ENCODE peak calls at places on chromosomes 1 and 21, in seven cellular contexts. One of them, this sample, is unnamed.

GRCh38 chr1:22257286-22258275 is 114.7 kb upstream of the WNT4 start:
- DNase-seq in NCI-H1092: peak; percentile 75
- DNase-seq in A172: no peak
- DNase-seq in putamen: no peak
- DNase-seq in progenitor cell of endocrine pancreas: no peak
- DNase-seq in lower lobe of right lung: peak; percentile 59
- DNase-seq in activated CD4-positive, CD25-positive, alpha-beta regulatory T cell treated with anti-CD3 and anti-CD28 coated beads, Interleukin-2, amount 50 U/mL, for 16 hours: no peak
- DNase-seq in this sample: no peak

GRCh38 chr1:79599257-79599656 is 592.7 kb upstream of the ADGRL4 start:
- DNase-seq in NCI-H1092: no peak
- DNase-seq in A172: no peak
- DNase-seq in putamen: no peak
- DNase-seq in progenitor cell of endocrine pancreas: no peak
- DNase-seq in lower lobe of right lung: no peak
- DNase-seq in activated CD4-positive, CD25-positive, alpha-beta regulatory T cell treated with anti-CD3 and anti-CD28 coated beads, Interleukin-2, amount 50 U/mL, for 16 hours: no peak
- DNase-seq in this sample: no peak

GRCh38 chr1:94580367-94581115 is 39.0 kb upstream of the F3 start:
- DNase-seq in NCI-H1092: no peak
- DNase-seq in A172: peak; percentile 10
- DNase-seq in putamen: no peak
- DNase-seq in progenitor cell of endocrine pancreas: no peak
- DNase-seq in lower lobe of right lung: no peak
- DNase-seq in activated CD4-positive, CD25-positive, alpha-beta regulatory T cell treated with anti-CD3 and anti-CD28 coated beads, Interleukin-2, amount 50 U/mL, for 16 hours: no peak
- DNase-seq in this sample: no peak

GRCh38 chr1:89516055-89516454 is 8.6 kb upstream of the LRRC8B start:
- DNase-seq in NCI-H1092: no peak
- DNase-seq in A172: peak; percentile 54
- DNase-seq in putamen: no peak
- DNase-seq in progenitor cell of endocrine pancreas: no peak
- DNase-seq in lower lobe of right lung: no peak
- DNase-seq in activated CD4-positive, CD25-positive, alpha-beta regulatory T cell treated with anti-CD3 and anti-CD28 coated beads, Interleukin-2, amount 50 U/mL, for 16 hours: no peak
- DNase-seq in this sample: no peak

GRCh38 chr1:185038813-185039399 is 6.5 kb upstream of the RNF2 start:
- DNase-seq in NCI-H1092: no peak
- DNase-seq in A172: no peak
- DNase-seq in putamen: no peak
- DNase-seq in progenitor cell of endocrine pancreas: no peak
- DNase-seq in lower lobe of right lung: no peak
- DNase-seq in activated CD4-positive, CD25-positive, alpha-beta regulatory T cell treated with anti-CD3 and anti-CD28 coated beads, Interleukin-2, amount 50 U/mL, for 16 hours: no peak
- DNase-seq in this sample: no peak

GRCh38 chr1:44777969-44778635 is 2.8 kb downstream of the RPS8 start:
- DNase-seq in NCI-H1092: no peak
- DNase-seq in A172: no peak
- DNase-seq in putamen: no peak
- DNase-seq in progenitor cell of endocrine pancreas: no peak
- DNase-seq in lower lobe of right lung: no peak
- DNase-seq in activated CD4-positive, CD25-positive, alpha-beta regulatory T cell treated with anti-CD3 and anti-CD28 coated beads, Interleukin-2, amount 50 U/mL, for 16 hours: no peak
- DNase-seq in this sample: no peak

GRCh38 chr1:244314921-244315544 is 136.7 kb downstream of the ADSS2 start:
- DNase-seq in NCI-H1092: no peak
- DNase-seq in A172: no peak
- DNase-seq in putamen: no peak
- DNase-seq in progenitor cell of endocrine pancreas: no peak
- DNase-seq in lower lobe of right lung: no peak
- DNase-seq in activated CD4-positive, CD25-positive, alpha-beta regulatory T cell treated with anti-CD3 and anti-CD28 coated beads, Interleukin-2, amount 50 U/mL, for 16 hours: no peak
- DNase-seq in this sample: no peak

GRCh38 chr1:8374812-8375211 is 56.9 kb downstream of the SLC45A1 start:
- DNase-seq in NCI-H1092: no peak
- DNase-seq in A172: peak; percentile 20
- DNase-seq in putamen: no peak
- DNase-seq in progenitor cell of endocrine pancreas: no peak
- DNase-seq in lower lobe of right lung: no peak
- DNase-seq in activated CD4-positive, CD25-positive, alpha-beta regulatory T cell treated with anti-CD3 and anti-CD28 coated beads, Interleukin-2, amount 50 U/mL, for 16 hours: no peak
- DNase-seq in this sample: peak; percentile 15

GRCh38 chr1:168454211-168454815 is 89.5 kb downstream of the XCL2 start:
- DNase-seq in NCI-H1092: no peak
- DNase-seq in A172: peak; percentile 76
- DNase-seq in putamen: no peak
- DNase-seq in progenitor cell of endocrine pancreas: no peak
- DNase-seq in lower lobe of right lung: no peak
- DNase-seq in activated CD4-positive, CD25-positive, alpha-beta regulatory T cell treated with anti-CD3 and anti-CD28 coated beads, Interleukin-2, amount 50 U/mL, for 16 hours: no peak
- DNase-seq in this sample: no peak

GRCh38 chr1:6445062-6445763 is 20.6 kb downstream of the ESPN start:
- DNase-seq in NCI-H1092: no peak
- DNase-seq in A172: no peak
- DNase-seq in putamen: no peak
- DNase-seq in progenitor cell of endocrine pancreas: peak; percentile 52
- DNase-seq in lower lobe of right lung: no peak
- DNase-seq in activated CD4-positive, CD25-positive, alpha-beta regulatory T cell treated with anti-CD3 and anti-CD28 coated beads, Interleukin-2, amount 50 U/mL, for 16 hours: no peak
- DNase-seq in this sample: no peak

GRCh38 chr1:153404768-153405167 is 11.6 kb upstream of the S100A7A start:
- DNase-seq in NCI-H1092: no peak
- DNase-seq in A172: peak; percentile 49
- DNase-seq in putamen: no peak
- DNase-seq in progenitor cell of endocrine pancreas: no peak
- DNase-seq in lower lobe of right lung: peak; percentile 85
- DNase-seq in activated CD4-positive, CD25-positive, alpha-beta regulatory T cell treated with anti-CD3 and anti-CD28 coated beads, Interleukin-2, amount 50 U/mL, for 16 hours: peak; percentile 9
- DNase-seq in this sample: peak; percentile 11

GRCh38 chr1:243559575-243560172 is 290.4 kb downstream of the AKT3 start:
- DNase-seq in NCI-H1092: no peak
- DNase-seq in A172: no peak
- DNase-seq in putamen: no peak
- DNase-seq in progenitor cell of endocrine pancreas: no peak
- DNase-seq in lower lobe of right lung: no peak
- DNase-seq in activated CD4-positive, CD25-positive, alpha-beta regulatory T cell treated with anti-CD3 and anti-CD28 coated beads, Interleukin-2, amount 50 U/mL, for 16 hours: no peak
- DNase-seq in this sample: no peak

GRCh38 chr1:167161242-167161641 is 59.4 kb upstream of the POU2F1 start:
- DNase-seq in NCI-H1092: no peak
- DNase-seq in A172: peak; percentile 69
- DNase-seq in putamen: no peak
- DNase-seq in progenitor cell of endocrine pancreas: no peak
- DNase-seq in lower lobe of right lung: no peak
- DNase-seq in activated CD4-positive, CD25-positive, alpha-beta regulatory T cell treated with anti-CD3 and anti-CD28 coated beads, Interleukin-2, amount 50 U/mL, for 16 hours: no peak
- DNase-seq in this sample: no peak

GRCh38 chr1:165871311-165872067 is 44.1 kb downstream of the UCK2 start:
- DNase-seq in NCI-H1092: no peak
- DNase-seq in A172: peak; percentile 81
- DNase-seq in putamen: peak; percentile 48
- DNase-seq in progenitor cell of endocrine pancreas: no peak
- DNase-seq in lower lobe of right lung: peak; percentile 65
- DNase-seq in activated CD4-positive, CD25-positive, alpha-beta regulatory T cell treated with anti-CD3 and anti-CD28 coated beads, Interleukin-2, amount 50 U/mL, for 16 hours: peak; percentile 28
- DNase-seq in this sample: peak; percentile 99

GRCh38 chr1:42935313-42935624 is 23.4 kb downstream of the SLC2A1 start:
- DNase-seq in NCI-H1092: no peak
- DNase-seq in A172: no peak
- DNase-seq in putamen: no peak
- DNase-seq in progenitor cell of endocrine pancreas: no peak
- DNase-seq in lower lobe of right lung: peak; percentile 69
- DNase-seq in activated CD4-positive, CD25-positive, alpha-beta regulatory T cell treated with anti-CD3 and anti-CD28 coated beads, Interleukin-2, amount 50 U/mL, for 16 hours: no peak
- DNase-seq in this sample: no peak

GRCh38 chr1:8015036-8015808 is 10.9 kb downstream of the ERRFI1 start:
- DNase-seq in NCI-H1092: peak; percentile 29
- DNase-seq in A172: peak; percentile 75
- DNase-seq in putamen: peak; percentile 87
- DNase-seq in progenitor cell of endocrine pancreas: no peak
- DNase-seq in lower lobe of right lung: no peak
- DNase-seq in activated CD4-positive, CD25-positive, alpha-beta regulatory T cell treated with anti-CD3 and anti-CD28 coated beads, Interleukin-2, amount 50 U/mL, for 16 hours: peak; percentile 28
- DNase-seq in this sample: no peak

GRCh38 chr1:172932981-172933380 is 117.8 kb downstream of the TNFSF18 start:
- DNase-seq in NCI-H1092: no peak
- DNase-seq in A172: peak; percentile 46
- DNase-seq in putamen: no peak
- DNase-seq in progenitor cell of endocrine pancreas: no peak
- DNase-seq in lower lobe of right lung: no peak
- DNase-seq in activated CD4-positive, CD25-positive, alpha-beta regulatory T cell treated with anti-CD3 and anti-CD28 coated beads, Interleukin-2, amount 50 U/mL, for 16 hours: no peak
- DNase-seq in this sample: no peak

GRCh38 chr1:96236156-96236739 is 485.3 kb upstream of the PTBP2 start:
- DNase-seq in NCI-H1092: peak; percentile 41
- DNase-seq in A172: peak; percentile 70
- DNase-seq in putamen: peak; percentile 58
- DNase-seq in progenitor cell of endocrine pancreas: no peak
- DNase-seq in lower lobe of right lung: no peak
- DNase-seq in activated CD4-positive, CD25-positive, alpha-beta regulatory T cell treated with anti-CD3 and anti-CD28 coated beads, Interleukin-2, amount 50 U/mL, for 16 hours: no peak
- DNase-seq in this sample: peak; percentile 20

GRCh38 chr1:198620951-198621824 is 17.7 kb upstream of the PTPRC start:
- DNase-seq in NCI-H1092: no peak
- DNase-seq in A172: no peak
- DNase-seq in putamen: no peak
- DNase-seq in progenitor cell of endocrine pancreas: no peak
- DNase-seq in lower lobe of right lung: peak; percentile 42
- DNase-seq in activated CD4-positive, CD25-positive, alpha-beta regulatory T cell treated with anti-CD3 and anti-CD28 coated beads, Interleukin-2, amount 50 U/mL, for 16 hours: peak; percentile 21
- DNase-seq in this sample: no peak

GRCh38 chr1:61967750-61968149 is 225.5 kb downstream of the PATJ start:
- DNase-seq in NCI-H1092: no peak
- DNase-seq in A172: no peak
- DNase-seq in putamen: no peak
- DNase-seq in progenitor cell of endocrine pancreas: no peak
- DNase-seq in lower lobe of right lung: no peak
- DNase-seq in activated CD4-positive, CD25-positive, alpha-beta regulatory T cell treated with anti-CD3 and anti-CD28 coated beads, Interleukin-2, amount 50 U/mL, for 16 hours: no peak
- DNase-seq in this sample: no peak

GRCh38 chr1:4628992-4629391 is 25.4 kb upstream of the AJAP1 start:
- DNase-seq in NCI-H1092: no peak
- DNase-seq in A172: no peak
- DNase-seq in putamen: no peak
- DNase-seq in progenitor cell of endocrine pancreas: no peak
- DNase-seq in lower lobe of right lung: no peak
- DNase-seq in activated CD4-positive, CD25-positive, alpha-beta regulatory T cell treated with anti-CD3 and anti-CD28 coated beads, Interleukin-2, amount 50 U/mL, for 16 hours: no peak
- DNase-seq in this sample: no peak

GRCh38 chr21:44360174-44360573 is 6.8 kb downstream of the TRPM2 start:
- DNase-seq in NCI-H1092: no peak
- DNase-seq in A172: no peak
- DNase-seq in putamen: no peak
- DNase-seq in progenitor cell of endocrine pancreas: no peak
- DNase-seq in lower lobe of right lung: no peak
- DNase-seq in activated CD4-positive, CD25-positive, alpha-beta regulatory T cell treated with anti-CD3 and anti-CD28 coated beads, Interleukin-2, amount 50 U/mL, for 16 hours: no peak
- DNase-seq in this sample: no peak

GRCh38 chr21:44892536-44893277 is 19.2 kb upstream of the PTTG1IP start:
- DNase-seq in NCI-H1092: peak; percentile 32
- DNase-seq in A172: peak; percentile 44
- DNase-seq in putamen: no peak
- DNase-seq in progenitor cell of endocrine pancreas: peak; percentile 54
- DNase-seq in lower lobe of right lung: peak; percentile 81
- DNase-seq in activated CD4-positive, CD25-positive, alpha-beta regulatory T cell treated with anti-CD3 and anti-CD28 coated beads, Interleukin-2, amount 50 U/mL, for 16 hours: peak; percentile 40
- DNase-seq in this sample: no peak

GRCh38 chr1:14699596-14699995 is 101.1 kb downstream of the KAZN start:
- DNase-seq in NCI-H1092: no peak
- DNase-seq in A172: no peak
- DNase-seq in putamen: no peak
- DNase-seq in progenitor cell of endocrine pancreas: no peak
- DNase-seq in lower lobe of right lung: no peak
- DNase-seq in activated CD4-positive, CD25-positive, alpha-beta regulatory T cell treated with anti-CD3 and anti-CD28 coated beads, Interleukin-2, amount 50 U/mL, for 16 hours: no peak
- DNase-seq in this sample: no peak

GRCh38 chr1:66291047-66291864 is 242.7 kb upstream of the SGIP1 start:
- DNase-seq in NCI-H1092: no peak
- DNase-seq in A172: no peak
- DNase-seq in putamen: no peak
- DNase-seq in progenitor cell of endocrine pancreas: no peak
- DNase-seq in lower lobe of right lung: no peak
- DNase-seq in activated CD4-positive, CD25-positive, alpha-beta regulatory T cell treated with anti-CD3 and anti-CD28 coated beads, Interleukin-2, amount 50 U/mL, for 16 hours: no peak
- DNase-seq in this sample: no peak

GRCh38 chr1:102181341-102181740 is 184.6 kb upstream of the OLFM3 start:
- DNase-seq in NCI-H1092: no peak
- DNase-seq in A172: no peak
- DNase-seq in putamen: no peak
- DNase-seq in progenitor cell of endocrine pancreas: no peak
- DNase-seq in lower lobe of right lung: no peak
- DNase-seq in activated CD4-positive, CD25-positive, alpha-beta regulatory T cell treated with anti-CD3 and anti-CD28 coated beads, Interleukin-2, amount 50 U/mL, for 16 hours: no peak
- DNase-seq in this sample: no peak

GRCh38 chr21:34029724-34030528 is 43.5 kb upstream of the MRPS6 start:
- DNase-seq in NCI-H1092: no peak
- DNase-seq in A172: peak; percentile 88
- DNase-seq in putamen: peak; percentile 30
- DNase-seq in progenitor cell of endocrine pancreas: no peak
- DNase-seq in lower lobe of right lung: no peak
- DNase-seq in activated CD4-positive, CD25-positive, alpha-beta regulatory T cell treated with anti-CD3 and anti-CD28 coated beads, Interleukin-2, amount 50 U/mL, for 16 hours: peak; percentile 11
- DNase-seq in this sample: peak; percentile 71

GRCh38 chr1:69738458-69738857 is 170.7 kb downstream of the LRRC7 start:
- DNase-seq in NCI-H1092: no peak
- DNase-seq in A172: no peak
- DNase-seq in putamen: no peak
- DNase-seq in progenitor cell of endocrine pancreas: no peak
- DNase-seq in lower lobe of right lung: no peak
- DNase-seq in activated CD4-positive, CD25-positive, alpha-beta regulatory T cell treated with anti-CD3 and anti-CD28 coated beads, Interleukin-2, amount 50 U/mL, for 16 hours: no peak
- DNase-seq in this sample: no peak

GRCh38 chr21:36839123-36839522 is 127.3 kb downstream of the HLCS start:
- DNase-seq in NCI-H1092: no peak
- DNase-seq in A172: no peak
- DNase-seq in putamen: no peak
- DNase-seq in progenitor cell of endocrine pancreas: no peak
- DNase-seq in lower lobe of right lung: no peak
- DNase-seq in activated CD4-positive, CD25-positive, alpha-beta regulatory T cell treated with anti-CD3 and anti-CD28 coated beads, Interleukin-2, amount 50 U/mL, for 16 hours: no peak
- DNase-seq in this sample: no peak

GRCh38 chr1:173329747-173330146 is 122.6 kb upstream of the TNFSF4 start:
- DNase-seq in NCI-H1092: no peak
- DNase-seq in A172: peak; percentile 30
- DNase-seq in putamen: no peak
- DNase-seq in progenitor cell of endocrine pancreas: no peak
- DNase-seq in lower lobe of right lung: no peak
- DNase-seq in activated CD4-positive, CD25-positive, alpha-beta regulatory T cell treated with anti-CD3 and anti-CD28 coated beads, Interleukin-2, amount 50 U/mL, for 16 hours: no peak
- DNase-seq in this sample: no peak

This sample was measured in CMK.